ENCODE peak calls at places on chromosomes 2 and 18, in four cellular contexts. S is IMR-90, B is HepG2, A is body of pancreas. W is an unnamed sample. For H3K4me1, the result is how much of the 10 kb centered on the place peaks cover.

GRCh38 chr2:211144078-211144477 is 587.7 kb downstream of the CPS1 start:
- DNase-seq in A (no peak), S (peak), B (no peak), W (no peak)

GRCh38 chr18:9335255-9336045 is 877 bp downstream of the TWSG1 start:
- DNase-seq in B (no peak), A (no peak), S (peak), W (no peak)

GRCh38 chr2:127089466-127090235 is 17.3 kb downstream of the BIN1 start:
- DNase-seq in S (no peak), A (no peak), B (no peak), W (no peak)

GRCh38 chr2:14492920-14493503 is 139.5 kb upstream of the LRATD1 start:
- DNase-seq in B (no peak), A (no peak), S (peak), W (peak)

GRCh38 chr2:11681722-11682589 is 12.0 kb upstream of the NTSR2 start:
- DNase-seq in B (peak), S (no peak), A (peak), W (peak)

GRCh38 chr2:239380831-239381708 is 19.8 kb downstream of the HDAC4 start:
- DNase-seq in A (peak), S (no peak), B (no peak), W (no peak)

GRCh38 chr2:145022021-145022670 is 502.2 kb upstream of the ZEB2 start:
- DNase-seq in B (no peak), S (peak), A (no peak), W (no peak)

GRCh38 chr2:31318360-31319336 is 84.7 kb downstream of the EHD3 start:
- DNase-seq in B (no peak), A (peak), S (peak), W (no peak)

GRCh38 chr18:45066868-45067267 is 386.2 kb downstream of the SETBP1 start:
- DNase-seq in B (no peak), S (no peak), A (peak), W (peak)

GRCh38 chr18:45061359-45061758 is 380.7 kb downstream of the SETBP1 start:
- DNase-seq in S (no peak), A (no peak), B (no peak), W (no peak)

GRCh38 chr18:45060102-45060501 is 379.4 kb downstream of the SETBP1 start:
- DNase-seq in A (no peak), S (no peak), B (no peak), W (no peak)

GRCh38 chr18:45066210-45066609 is 385.5 kb downstream of the SETBP1 start:
- DNase-seq in S (no peak), B (no peak), A (no peak), W (no peak)

DNA sequence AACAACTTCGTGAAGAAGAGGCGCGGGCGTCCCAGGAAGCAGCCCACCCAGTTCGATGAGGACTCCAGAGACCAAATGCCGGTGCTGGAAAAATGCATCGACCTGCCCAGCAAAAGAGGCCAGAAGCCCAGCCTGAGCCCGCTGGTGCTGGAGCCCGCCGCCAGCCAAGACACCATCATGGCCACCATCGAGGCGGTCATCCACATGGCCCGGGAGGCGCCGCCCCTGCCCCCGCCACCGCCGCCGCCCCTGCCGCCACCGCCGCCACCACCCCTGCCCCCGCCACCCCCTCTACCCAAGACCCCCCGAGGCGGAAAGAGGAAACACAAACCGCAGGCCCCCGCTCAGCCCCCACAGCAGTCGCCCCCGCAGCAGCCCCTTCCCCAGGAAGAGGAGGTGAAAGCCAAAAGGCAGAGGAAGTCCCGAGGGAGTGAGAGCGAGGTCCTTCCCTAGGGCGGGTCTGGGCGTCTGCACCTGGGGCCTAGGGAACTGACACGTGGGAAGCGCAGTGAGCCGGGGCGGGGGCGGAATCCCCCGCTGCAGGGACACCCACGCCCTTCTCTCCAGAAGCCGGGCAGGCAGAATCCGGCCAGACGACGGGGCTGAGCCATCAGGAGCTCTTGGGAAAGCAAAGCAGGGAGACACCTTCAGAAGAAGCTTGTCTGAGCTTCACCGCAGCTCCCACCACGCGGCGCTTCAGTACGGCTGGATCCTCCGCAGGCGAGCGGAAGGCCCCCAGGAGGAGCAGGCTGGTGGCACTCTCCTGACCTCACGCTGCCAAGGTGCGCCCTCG is 382.8 kb downstream of the SETBP1 start:
- DNase-seq in B (no peak), S (no peak), A (no peak), W (no peak)
- H3K4me1 ChIP-seq in B (under half), S (under half), A (under half), W (under half)

DNA sequence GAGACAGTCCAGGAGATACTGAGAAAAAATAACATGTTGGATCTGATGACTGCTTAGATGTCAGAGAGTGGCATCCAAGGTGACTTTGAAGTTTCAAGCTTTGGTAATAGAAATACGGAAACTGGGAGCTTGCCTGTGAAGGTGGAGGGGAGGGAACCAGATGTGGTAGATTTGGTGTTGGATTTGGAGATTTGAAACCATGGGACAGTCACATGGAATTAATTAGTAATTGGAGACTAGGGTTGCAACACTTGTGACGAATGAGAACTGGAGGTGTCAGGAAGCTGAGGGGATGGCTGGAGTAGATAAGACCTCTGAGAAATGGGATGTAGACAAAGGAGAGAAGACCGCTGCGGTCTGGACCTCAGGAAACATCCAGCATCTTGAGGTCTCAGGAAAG is 46.7 kb downstream of the RPL37A start:
- DNase-seq in B (no peak), S (peak), A (no peak), W (no peak)
- H3K4me1 ChIP-seq in B (under half), S (under half), A (under half), W (under half)

DNA sequence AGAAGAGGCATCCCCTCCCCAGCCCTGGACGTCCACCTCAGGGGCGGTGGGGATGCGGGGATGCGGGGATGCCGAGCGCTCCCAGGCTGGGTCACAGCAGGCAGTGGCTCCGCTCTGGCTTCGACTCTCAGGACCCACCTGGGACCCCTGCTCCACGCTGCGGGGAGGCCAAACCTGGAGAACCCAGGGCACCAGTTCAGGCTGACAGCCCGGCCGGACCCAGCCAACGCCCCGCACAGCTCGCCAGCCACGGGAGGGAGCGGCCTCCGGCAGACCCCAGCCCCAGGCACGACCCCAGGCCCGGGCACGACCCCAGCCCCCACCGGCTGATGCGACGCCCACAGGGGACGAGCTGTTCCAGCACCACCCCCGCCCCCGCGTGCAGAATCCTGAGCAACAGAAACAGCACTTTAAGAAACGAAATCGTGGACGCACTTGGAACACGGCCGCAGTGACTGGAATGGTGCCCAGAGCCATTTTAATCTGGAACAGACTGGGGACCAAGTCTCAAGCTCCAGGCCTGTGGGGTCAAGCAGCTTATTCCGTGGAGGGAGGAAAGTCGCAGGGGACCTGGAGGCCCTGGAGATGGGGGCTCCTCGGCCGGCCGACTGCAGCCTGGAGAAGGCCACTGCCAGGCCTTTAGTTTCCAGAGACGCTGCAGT is 74.3 kb downstream of the MBP start:
- DNase-seq in A (no peak), S (no peak), B (no peak), W (no peak)
- H3K4me1 ChIP-seq in A (half or more), S (under half), B (under half), W (under half)

GRCh38 chr2:233082934-233083755 is 23.0 kb downstream of the INPP5D start:
- DNase-seq in B (no peak), A (no peak), S (no peak), W (no peak)

GRCh38 chr2:233085839-233086150 is 25.7 kb downstream of the INPP5D start:
- DNase-seq in B (no peak), S (no peak), A (no peak), W (no peak)

GRCh38 chr2:233085037-233085838 is 25.1 kb downstream of the INPP5D start:
- DNase-seq in B (peak), A (no peak), S (no peak), W (no peak)

GRCh38 chr2:233083782-233084181 is 23.6 kb downstream of the INPP5D start:
- DNase-seq in B (no peak), S (no peak), A (no peak), W (no peak)

DNA sequence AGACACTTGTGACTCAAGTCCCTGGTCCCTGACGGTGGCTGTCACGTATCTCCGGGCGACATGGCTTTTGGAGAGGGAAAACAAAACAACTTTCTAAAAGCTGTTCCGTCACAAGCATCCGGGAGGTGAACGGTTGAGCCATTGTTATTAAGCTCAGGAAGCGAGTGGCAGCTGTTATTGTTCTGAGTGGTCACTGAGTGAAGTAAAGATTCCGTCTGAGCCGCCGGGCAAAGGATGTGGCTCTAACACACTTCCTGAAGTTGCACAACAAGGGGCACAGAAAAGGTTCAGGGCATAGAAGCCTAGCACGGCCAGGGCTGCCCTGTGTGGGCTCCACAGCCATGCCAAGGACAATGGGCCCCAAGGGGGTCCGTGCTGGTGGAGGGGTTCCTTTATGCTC is 24.3 kb downstream of the INPP5D start:
- DNase-seq in A (peak), B (no peak), S (no peak), W (peak)
- H3K4me1 ChIP-seq in A (under half), B (under half), S (under half), W (under half)

GRCh38 chr2:241314933-241315182 is 614 bp downstream of the HDLBP start:
- DNase-seq in A (no peak), S (no peak), B (no peak), W (no peak)

GRCh38 chr2:241315183-241315878 is at the start of gene HDLBP:
- DNase-seq in A (peak), B (peak), S (peak), W (peak)

GRCh38 chr2:241317391-241317790 is 1.7 kb downstream of the SEPTIN2 start:
- DNase-seq in A (no peak), S (no peak), B (no peak), W (no peak)

GRCh38 chr2:241316825-241317224 is 1.1 kb downstream of the SEPTIN2 start:
- DNase-seq in A (no peak), B (no peak), S (no peak), W (peak)

GRCh38 chr2:241315879-241316700 is at the start of gene SEPTIN2:
- DNase-seq in A (no peak), B (peak), S (peak), W (no peak)
- H3K4me1 ChIP-seq in A (half or more), B (half or more), S (under half), W (under half)

GRCh38 chr18:25236736-25237135 is 115.2 kb downstream of the ZNF521 start:
- DNase-seq in S (no peak), A (no peak), B (no peak), W (no peak)
- H3K4me1 ChIP-seq in S (under half), A (under half), B (under half), W (under half)

GRCh38 chr2:28901841-28902240 is 7.4 kb downstream of the WDR43 start:
- DNase-seq in S (no peak), B (no peak), A (no peak), W (no peak)
- H3K4me1 ChIP-seq in S (under half), B (half or more), A (under half), W (under half)